ENCODE peak calls at places on chromosome 11, in ten cellular contexts. One of them, this sample, is unnamed.

GRCh38 chr11:134654161-134654915 is 242.3 kb upstream of the B3GAT1 start:
- DNase-seq in CD8-positive, alpha-beta memory T cell: no peak
- DNase-seq in effector memory CD8-positive, alpha-beta T cell: no peak
- DNase-seq in vagina: no peak
- DNase-seq in T-helper 2 cell: no peak
- DNase-seq in activated CD4-positive, alpha-beta T cell treated with anti-CD3 and anti-CD28 coated beads for 36 hours: peak
- DNase-seq in HAP-1: no peak
- DNase-seq in activated naive CD4-positive, alpha-beta T cell treated with anti-CD3 and anti-CD28 coated beads for 36 hours: peak
- DNase-seq in hepatocyte: no peak
- DNase-seq in germinal center: no peak
- DNase-seq in this sample: peak

GRCh38 chr11:60890696-60891095 is 15.7 kb downstream of the PRPF19 start:
- DNase-seq in CD8-positive, alpha-beta memory T cell: no peak
- DNase-seq in effector memory CD8-positive, alpha-beta T cell: no peak
- DNase-seq in vagina: no peak
- DNase-seq in T-helper 2 cell: no peak
- DNase-seq in activated CD4-positive, alpha-beta T cell treated with anti-CD3 and anti-CD28 coated beads for 36 hours: no peak
- DNase-seq in HAP-1: no peak
- DNase-seq in activated naive CD4-positive, alpha-beta T cell treated with anti-CD3 and anti-CD28 coated beads for 36 hours: no peak
- DNase-seq in hepatocyte: no peak
- DNase-seq in germinal center: no peak
- DNase-seq in this sample: no peak

GRCh38 chr11:92978226-92979111 is 9.0 kb downstream of the MTNR1B start:
- DNase-seq in CD8-positive, alpha-beta memory T cell: no peak
- DNase-seq in effector memory CD8-positive, alpha-beta T cell: no peak
- DNase-seq in vagina: no peak
- DNase-seq in T-helper 2 cell: no peak
- DNase-seq in activated CD4-positive, alpha-beta T cell treated with anti-CD3 and anti-CD28 coated beads for 36 hours: no peak
- DNase-seq in HAP-1: no peak
- DNase-seq in activated naive CD4-positive, alpha-beta T cell treated with anti-CD3 and anti-CD28 coated beads for 36 hours: no peak
- DNase-seq in hepatocyte: peak
- DNase-seq in germinal center: no peak
- DNase-seq in this sample: no peak

GRCh38 chr11:123082977-123083376 is 21.0 kb upstream of the HSPA8 start:
- DNase-seq in CD8-positive, alpha-beta memory T cell: no peak
- DNase-seq in effector memory CD8-positive, alpha-beta T cell: no peak
- DNase-seq in vagina: no peak
- DNase-seq in T-helper 2 cell: no peak
- DNase-seq in activated CD4-positive, alpha-beta T cell treated with anti-CD3 and anti-CD28 coated beads for 36 hours: no peak
- DNase-seq in HAP-1: no peak
- DNase-seq in activated naive CD4-positive, alpha-beta T cell treated with anti-CD3 and anti-CD28 coated beads for 36 hours: no peak
- DNase-seq in hepatocyte: no peak
- DNase-seq in germinal center: no peak
- DNase-seq in this sample: no peak

GRCh38 chr11:63592975-63593395 is 21.2 kb downstream of the PLAAT3 start:
- DNase-seq in CD8-positive, alpha-beta memory T cell: no peak
- DNase-seq in effector memory CD8-positive, alpha-beta T cell: no peak
- DNase-seq in vagina: no peak
- DNase-seq in T-helper 2 cell: no peak
- DNase-seq in activated CD4-positive, alpha-beta T cell treated with anti-CD3 and anti-CD28 coated beads for 36 hours: peak
- DNase-seq in HAP-1: peak
- DNase-seq in activated naive CD4-positive, alpha-beta T cell treated with anti-CD3 and anti-CD28 coated beads for 36 hours: peak
- DNase-seq in hepatocyte: no peak
- DNase-seq in germinal center: no peak
- DNase-seq in this sample: peak

GRCh38 chr11:27873664-27874063 is 173.4 kb upstream of the BDNF start:
- DNase-seq in CD8-positive, alpha-beta memory T cell: no peak
- DNase-seq in effector memory CD8-positive, alpha-beta T cell: no peak
- DNase-seq in vagina: no peak
- DNase-seq in T-helper 2 cell: no peak
- DNase-seq in activated CD4-positive, alpha-beta T cell treated with anti-CD3 and anti-CD28 coated beads for 36 hours: no peak
- DNase-seq in HAP-1: no peak
- DNase-seq in activated naive CD4-positive, alpha-beta T cell treated with anti-CD3 and anti-CD28 coated beads for 36 hours: no peak
- DNase-seq in hepatocyte: no peak
- DNase-seq in germinal center: no peak
- DNase-seq in this sample: no peak

GRCh38 chr11:123020968-123021367 is 39.3 kb upstream of the BSX start:
- DNase-seq in CD8-positive, alpha-beta memory T cell: no peak
- DNase-seq in effector memory CD8-positive, alpha-beta T cell: peak
- DNase-seq in vagina: no peak
- DNase-seq in T-helper 2 cell: no peak
- DNase-seq in activated CD4-positive, alpha-beta T cell treated with anti-CD3 and anti-CD28 coated beads for 36 hours: peak
- DNase-seq in HAP-1: peak
- DNase-seq in activated naive CD4-positive, alpha-beta T cell treated with anti-CD3 and anti-CD28 coated beads for 36 hours: peak
- DNase-seq in hepatocyte: peak
- DNase-seq in germinal center: peak
- DNase-seq in this sample: peak

GRCh38 chr11:44110231-44110679 is 14.8 kb downstream of the EXT2 start:
- DNase-seq in CD8-positive, alpha-beta memory T cell: peak
- DNase-seq in effector memory CD8-positive, alpha-beta T cell: peak
- DNase-seq in vagina: no peak
- DNase-seq in T-helper 2 cell: peak
- DNase-seq in activated CD4-positive, alpha-beta T cell treated with anti-CD3 and anti-CD28 coated beads for 36 hours: peak
- DNase-seq in HAP-1: peak
- DNase-seq in activated naive CD4-positive, alpha-beta T cell treated with anti-CD3 and anti-CD28 coated beads for 36 hours: peak
- DNase-seq in hepatocyte: peak
- DNase-seq in germinal center: peak
- DNase-seq in this sample: peak

GRCh38 chr11:114846040-114846791 is 167.9 kb downstream of the NXPE2 start:
- DNase-seq in CD8-positive, alpha-beta memory T cell: no peak
- DNase-seq in effector memory CD8-positive, alpha-beta T cell: no peak
- DNase-seq in vagina: no peak
- DNase-seq in T-helper 2 cell: no peak
- DNase-seq in activated CD4-positive, alpha-beta T cell treated with anti-CD3 and anti-CD28 coated beads for 36 hours: peak
- DNase-seq in HAP-1: no peak
- DNase-seq in activated naive CD4-positive, alpha-beta T cell treated with anti-CD3 and anti-CD28 coated beads for 36 hours: no peak
- DNase-seq in hepatocyte: peak
- DNase-seq in germinal center: no peak
- DNase-seq in this sample: peak

GRCh38 chr11:78290293-78291176 is 101.8 kb downstream of the USP35 start:
- DNase-seq in CD8-positive, alpha-beta memory T cell: no peak
- DNase-seq in effector memory CD8-positive, alpha-beta T cell: no peak
- DNase-seq in vagina: no peak
- DNase-seq in T-helper 2 cell: no peak
- DNase-seq in activated CD4-positive, alpha-beta T cell treated with anti-CD3 and anti-CD28 coated beads for 36 hours: peak
- DNase-seq in HAP-1: no peak
- DNase-seq in activated naive CD4-positive, alpha-beta T cell treated with anti-CD3 and anti-CD28 coated beads for 36 hours: peak
- DNase-seq in hepatocyte: peak
- DNase-seq in germinal center: no peak
- DNase-seq in this sample: peak

GRCh38 chr11:105004021-105004420 is 18.9 kb downstream of the CASP5 start:
- DNase-seq in CD8-positive, alpha-beta memory T cell: no peak
- DNase-seq in effector memory CD8-positive, alpha-beta T cell: no peak
- DNase-seq in vagina: no peak
- DNase-seq in T-helper 2 cell: no peak
- DNase-seq in activated CD4-positive, alpha-beta T cell treated with anti-CD3 and anti-CD28 coated beads for 36 hours: no peak
- DNase-seq in HAP-1: no peak
- DNase-seq in activated naive CD4-positive, alpha-beta T cell treated with anti-CD3 and anti-CD28 coated beads for 36 hours: no peak
- DNase-seq in hepatocyte: no peak
- DNase-seq in germinal center: no peak
- DNase-seq in this sample: no peak

GRCh38 chr11:2312232-2313042 is 10.6 kb downstream of the TSPAN32 start:
- DNase-seq in CD8-positive, alpha-beta memory T cell: no peak
- DNase-seq in effector memory CD8-positive, alpha-beta T cell: no peak
- DNase-seq in vagina: no peak
- DNase-seq in T-helper 2 cell: no peak
- DNase-seq in activated CD4-positive, alpha-beta T cell treated with anti-CD3 and anti-CD28 coated beads for 36 hours: no peak
- DNase-seq in HAP-1: no peak
- DNase-seq in activated naive CD4-positive, alpha-beta T cell treated with anti-CD3 and anti-CD28 coated beads for 36 hours: no peak
- DNase-seq in hepatocyte: no peak
- DNase-seq in germinal center: no peak
- DNase-seq in this sample: no peak